ENCODE peak calls at places on chromosomes 3 and 15, in five cellular contexts. D is fibroblast of lung; O is body of pancreas; K is NCI-H446 treated with DMSO at 0.1 percent for 48 hours; V is activated T-cell treated with anti-CD3 and anti-CD28 coated beads, Interleukin-2, amount 50 U/mL, for 1 hour. I is an unnamed sample.

GRCh38 chr3:17032407-17033034 is 147.8 kb downstream of the PLCL2 start:
- DNase-seq in K (peak), D (peak), O (peak), V (no peak), I (no peak)

GRCh38 chr3:42749753-42750231 is 23.3 kb downstream of the CCDC13 start:
- DNase-seq in O (no peak), V (no peak), K (no peak), D (peak), I (no peak)

GRCh38 chr3:121663171-121663847 is 2.6 kb upstream of the HCLS1 start:
- DNase-seq in K (no peak), D (no peak), O (peak), V (no peak), I (no peak)

GRCh38 chr3:142027713-142028112 is 121.6 kb downstream of the TFDP2 start:
- DNase-seq in D (peak), V (no peak), K (no peak), O (peak), I (no peak)

GRCh38 chr3:39105687-39106063 is 1.8 kb downstream of the GORASP1 start:
- DNase-seq in V (no peak), D (no peak), K (no peak), O (no peak), I (no peak)

GRCh38 chr15:63189955-63190691 is 717 bp downstream of the RAB8B start:
- DNase-seq in D (no peak), O (no peak), K (no peak), V (no peak), I (no peak)

GRCh38 chr15:60351066-60351465 is 46.7 kb downstream of the ANXA2 start:
- DNase-seq in O (no peak), K (no peak), D (peak), V (no peak), I (no peak)

GRCh38 chr3:187808466-187809291 is 63.4 kb upstream of the BCL6 start:
- DNase-seq in O (peak), V (no peak), D (no peak), K (peak), I (no peak)

GRCh38 chr3:14448756-14449728 is 46.6 kb downstream of the SLC6A6 start:
- DNase-seq in D (no peak), V (no peak), K (no peak), O (no peak), I (no peak)

GRCh38 chr15:50907866-50908208 is 646 bp upstream of the AP4E1 start:
- DNase-seq in V (no peak), K (no peak), D (no peak), O (peak), I (no peak)

GRCh38 chr3:126510323-126510910 is 7.2 kb downstream of the UROC1 start:
- DNase-seq in O (no peak), V (no peak), K (no peak), D (no peak), I (peak)

GRCh38 chr3:57011022-57011421 is 49.4 kb upstream of the SPATA12 start:
- DNase-seq in D (no peak), O (no peak), K (no peak), V (no peak), I (no peak)

GRCh38 chr3:99686955-99687612 is 48.7 kb downstream of the COL8A1 start:
- DNase-seq in D (peak), K (peak), O (peak), V (peak), I (peak)

GRCh38 chr15:73752817-73753214 is 335 bp downstream of the INSYN1 start:
- DNase-seq in D (no peak), O (peak), V (no peak), K (no peak), I (no peak)

GRCh38 chr3:187841552-187841951 is 96.3 kb upstream of the BCL6 start:
- DNase-seq in O (no peak), K (no peak), D (no peak), V (no peak), I (no peak)

GRCh38 chr3:61813656-61814055 is 252.3 kb downstream of the PTPRG start:
- DNase-seq in O (no peak), V (no peak), D (peak), K (no peak), I (peak)

GRCh38 chr15:81480645-81481053 is 106.6 kb upstream of the TMC3 start:
- DNase-seq in D (peak), O (no peak), K (peak), V (peak), I (no peak)

GRCh38 chr3:19471147-19471546 is 322.8 kb downstream of the KCNH8 start:
- DNase-seq in O (no peak), V (no peak), D (no peak), K (no peak), I (no peak)